ENCODE peak calls at places on chromosomes 12 and 14, in ten cellular contexts. One of them, this sample, is unnamed.

GRCh38 chr12:50545213-50545612 is 40.4 kb downstream of the DIP2B start:
- DNase-seq in EH: no peak
- DNase-seq in C1 segment of cervical spinal cord: no peak
- DNase-seq in Right ventricle myocardium superior: no peak
- DNase-seq in GM03348: no peak
- DNase-seq in mucosa of gallbladder: no peak
- DNase-seq in activated CD4-positive, alpha-beta T cell treated with anti-CD3 and anti-CD28 coated beads, Interleukin-2, amount 50 U/mL, for 24 hours: no peak
- DNase-seq in GM10248: no peak
- DNase-seq in germinal center: no peak
- DNase-seq in anterior cingulate cortex: no peak
- DNase-seq in this sample: no peak

GRCh38 chr14:77485901-77486678 is 12.5 kb downstream of the ISM2 start:
- DNase-seq in GM10248: no peak
- DNase-seq in mucosa of gallbladder: no peak
- DNase-seq in germinal center: no peak
- DNase-seq in anterior cingulate cortex: no peak
- DNase-seq in EH: peak
- DNase-seq in C1 segment of cervical spinal cord: no peak
- DNase-seq in activated CD4-positive, alpha-beta T cell treated with anti-CD3 and anti-CD28 coated beads, Interleukin-2, amount 50 U/mL, for 24 hours: no peak
- DNase-seq in GM03348: peak
- DNase-seq in Right ventricle myocardium superior: no peak
- DNase-seq in this sample: no peak

GRCh38 chr14:61076531-61076930 is 95.5 kb downstream of the SLC38A6 start:
- DNase-seq in GM10248: no peak
- DNase-seq in anterior cingulate cortex: no peak
- DNase-seq in C1 segment of cervical spinal cord: no peak
- DNase-seq in Right ventricle myocardium superior: no peak
- DNase-seq in mucosa of gallbladder: no peak
- DNase-seq in GM03348: peak
- DNase-seq in EH: peak
- DNase-seq in activated CD4-positive, alpha-beta T cell treated with anti-CD3 and anti-CD28 coated beads, Interleukin-2, amount 50 U/mL, for 24 hours: no peak
- DNase-seq in germinal center: no peak
- DNase-seq in this sample: no peak

GRCh38 chr12:85516667-85517325 is 236.8 kb downstream of the ALX1 start:
- DNase-seq in C1 segment of cervical spinal cord: no peak
- DNase-seq in germinal center: no peak
- DNase-seq in GM03348: no peak
- DNase-seq in anterior cingulate cortex: no peak
- DNase-seq in Right ventricle myocardium superior: no peak
- DNase-seq in EH: no peak
- DNase-seq in mucosa of gallbladder: no peak
- DNase-seq in GM10248: no peak
- DNase-seq in activated CD4-positive, alpha-beta T cell treated with anti-CD3 and anti-CD28 coated beads, Interleukin-2, amount 50 U/mL, for 24 hours: no peak
- DNase-seq in this sample: no peak

GRCh38 chr14:53613404-53614253 is 343.0 kb downstream of the BMP4 start:
- DNase-seq in EH: no peak
- DNase-seq in GM10248: peak
- DNase-seq in GM03348: no peak
- DNase-seq in activated CD4-positive, alpha-beta T cell treated with anti-CD3 and anti-CD28 coated beads, Interleukin-2, amount 50 U/mL, for 24 hours: no peak
- DNase-seq in Right ventricle myocardium superior: no peak
- DNase-seq in mucosa of gallbladder: peak
- DNase-seq in germinal center: peak
- DNase-seq in C1 segment of cervical spinal cord: no peak
- DNase-seq in anterior cingulate cortex: no peak
- DNase-seq in this sample: peak

GRCh38 chr12:48815281-48816110 is 2.8 kb upstream of the CACNB3 start:
- DNase-seq in Right ventricle myocardium superior: peak
- DNase-seq in GM10248: peak
- DNase-seq in activated CD4-positive, alpha-beta T cell treated with anti-CD3 and anti-CD28 coated beads, Interleukin-2, amount 50 U/mL, for 24 hours: no peak
- DNase-seq in C1 segment of cervical spinal cord: peak
- DNase-seq in EH: peak
- DNase-seq in mucosa of gallbladder: peak
- DNase-seq in GM03348: peak
- DNase-seq in anterior cingulate cortex: no peak
- DNase-seq in germinal center: no peak
- DNase-seq in this sample: peak

GRCh38 chr12:54522213-54522612 is 24.7 kb downstream of the NCKAP1L start:
- DNase-seq in anterior cingulate cortex: no peak
- DNase-seq in EH: peak
- DNase-seq in Right ventricle myocardium superior: no peak
- DNase-seq in GM03348: no peak
- DNase-seq in germinal center: no peak
- DNase-seq in activated CD4-positive, alpha-beta T cell treated with anti-CD3 and anti-CD28 coated beads, Interleukin-2, amount 50 U/mL, for 24 hours: no peak
- DNase-seq in C1 segment of cervical spinal cord: no peak
- DNase-seq in mucosa of gallbladder: no peak
- DNase-seq in GM10248: no peak
- DNase-seq in this sample: no peak

GRCh38 chr14:104609666-104610065 is 5.1 kb upstream of the TMEM179 start:
- DNase-seq in germinal center: no peak
- DNase-seq in anterior cingulate cortex: no peak
- DNase-seq in activated CD4-positive, alpha-beta T cell treated with anti-CD3 and anti-CD28 coated beads, Interleukin-2, amount 50 U/mL, for 24 hours: no peak
- DNase-seq in GM10248: no peak
- DNase-seq in EH: no peak
- DNase-seq in mucosa of gallbladder: no peak
- DNase-seq in GM03348: no peak
- DNase-seq in C1 segment of cervical spinal cord: no peak
- DNase-seq in Right ventricle myocardium superior: no peak
- DNase-seq in this sample: peak

GRCh38 chr12:47775100-47775911 is 2.3 kb downstream of the SLC48A1 start:
- DNase-seq in Right ventricle myocardium superior: no peak
- DNase-seq in activated CD4-positive, alpha-beta T cell treated with anti-CD3 and anti-CD28 coated beads, Interleukin-2, amount 50 U/mL, for 24 hours: no peak
- DNase-seq in GM10248: no peak
- DNase-seq in germinal center: no peak
- DNase-seq in GM03348: no peak
- DNase-seq in mucosa of gallbladder: no peak
- DNase-seq in anterior cingulate cortex: peak
- DNase-seq in C1 segment of cervical spinal cord: peak
- DNase-seq in EH: peak
- DNase-seq in this sample: peak

GRCh38 chr12:120971299-120972180 is 6.8 kb upstream of the HNF1A start:
- DNase-seq in anterior cingulate cortex: no peak
- DNase-seq in GM03348: peak
- DNase-seq in activated CD4-positive, alpha-beta T cell treated with anti-CD3 and anti-CD28 coated beads, Interleukin-2, amount 50 U/mL, for 24 hours: peak
- DNase-seq in GM10248: peak
- DNase-seq in EH: peak
- DNase-seq in germinal center: peak
- DNase-seq in C1 segment of cervical spinal cord: no peak
- DNase-seq in mucosa of gallbladder: no peak
- DNase-seq in Right ventricle myocardium superior: no peak
- DNase-seq in this sample: no peak

GRCh38 chr14:105568859-105569766 is 42.7 kb downstream of the TMEM121 start:
- DNase-seq in GM03348: no peak
- DNase-seq in germinal center: no peak
- DNase-seq in GM10248: no peak
- DNase-seq in Right ventricle myocardium superior: no peak
- DNase-seq in mucosa of gallbladder: no peak
- DNase-seq in anterior cingulate cortex: no peak
- DNase-seq in C1 segment of cervical spinal cord: no peak
- DNase-seq in EH: no peak
- DNase-seq in activated CD4-positive, alpha-beta T cell treated with anti-CD3 and anti-CD28 coated beads, Interleukin-2, amount 50 U/mL, for 24 hours: no peak
- DNase-seq in this sample: no peak

GRCh38 chr12:89650239-89650638 is 58.4 kb downstream of the ATP2B1 start:
- DNase-seq in activated CD4-positive, alpha-beta T cell treated with anti-CD3 and anti-CD28 coated beads, Interleukin-2, amount 50 U/mL, for 24 hours: no peak
- DNase-seq in anterior cingulate cortex: no peak
- DNase-seq in germinal center: no peak
- DNase-seq in GM10248: no peak
- DNase-seq in EH: peak
- DNase-seq in Right ventricle myocardium superior: no peak
- DNase-seq in C1 segment of cervical spinal cord: no peak
- DNase-seq in GM03348: no peak
- DNase-seq in mucosa of gallbladder: no peak
- DNase-seq in this sample: no peak

GRCh38 chr14:36478782-36479181 is 41.2 kb downstream of the NKX2-1 start:
- DNase-seq in EH: no peak
- DNase-seq in C1 segment of cervical spinal cord: no peak
- DNase-seq in GM03348: no peak
- DNase-seq in GM10248: no peak
- DNase-seq in germinal center: no peak
- DNase-seq in Right ventricle myocardium superior: no peak
- DNase-seq in anterior cingulate cortex: no peak
- DNase-seq in activated CD4-positive, alpha-beta T cell treated with anti-CD3 and anti-CD28 coated beads, Interleukin-2, amount 50 U/mL, for 24 hours: no peak
- DNase-seq in mucosa of gallbladder: no peak
- DNase-seq in this sample: no peak

This sample was measured in spleen.